ENCODE peak calls at places on chromosome 19, in six cellular contexts. A is fibroblast of lung; F is choroid plexus epithelial cell; D is H9; Q is left lung; E is CD4-positive, alpha-beta T cell. P is an unnamed sample.

GRCh38 chr19:28519950-28520861 is 692.7 kb downstream of the UQCRFS1 start:
- DNase-seq in D (no peak), Q (no peak), A (peak; percentile 72), E (no peak), F (no peak), P (no peak)

GRCh38 chr19:35264281-35265125 is 4.3 kb upstream of the USF2 start:
- DNase-seq in D (peak; percentile 19), F (no peak), A (no peak), Q (peak; percentile 22), E (no peak), P (no peak)

GRCh38 chr19:49690656-49691242 is at the start of gene CPT1C:
- DNase-seq in A (peak; percentile 71), F (peak; percentile 71), E (no peak), D (peak; percentile 93), Q (no peak), P (peak; percentile 62)

GRCh38 chr19:5635427-5635826 is 12.5 kb downstream of the SAFB start:
- DNase-seq in Q (no peak), A (no peak), D (no peak), E (no peak), F (no peak), P (no peak)

GRCh38 chr19:43774103-43774939 is 6.5 kb downstream of the KCNN4 start:
- DNase-seq in A (peak; percentile 72), E (no peak), Q (peak; percentile 87), D (peak; percentile 87), F (peak; percentile 74), P (peak; percentile 78)

GRCh38 chr19:29491995-29492577 is 33.7 kb upstream of the VSTM2B start:
- DNase-seq in F (no peak), Q (no peak), A (no peak), D (no peak), E (no peak), P (no peak)

GRCh38 chr19:39941615-39942507 is 7.4 kb upstream of the FCGBP start:
- DNase-seq in Q (no peak), E (peak; percentile 36), F (peak; percentile 87), D (no peak), A (peak; percentile 34), P (no peak)

GRCh38 chr19:12159773-12160414 is 3.0 kb upstream of the ZNF136 start:
- DNase-seq in E (no peak), Q (no peak), F (no peak), D (peak; percentile 36), A (no peak), P (no peak)

GRCh38 chr19:16315825-16316505 is 8.7 kb upstream of the KLF2 start:
- DNase-seq in F (peak; percentile 98), D (no peak), E (no peak), A (peak; percentile 98), Q (no peak), P (no peak)

DNA sequence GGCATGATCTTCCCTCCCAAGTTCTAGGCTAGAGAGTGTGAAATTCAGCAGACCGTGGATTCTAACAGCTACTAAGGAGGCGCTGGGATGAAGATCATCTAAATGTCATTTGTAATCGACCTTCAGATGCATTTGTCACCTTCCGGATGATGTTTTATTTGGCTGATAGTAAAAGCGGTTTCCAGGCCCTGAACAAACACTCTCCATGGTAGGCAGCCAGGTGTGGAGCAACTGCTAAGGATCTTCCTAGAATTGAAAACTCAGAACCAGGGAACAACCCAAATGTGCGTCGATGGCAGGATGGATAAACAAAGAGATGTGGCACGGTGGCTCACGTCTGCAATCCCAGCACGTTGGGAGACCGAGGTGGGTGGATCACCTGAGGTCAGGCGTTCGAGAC is 107.2 kb upstream of the CACNA1A start:
- DNase-seq in A (no peak), F (no peak), D (no peak), Q (no peak), E (no peak), P (no peak)
- TF ChIP-seq CTCF in A (no peak), F (no peak), D (no peak), Q (no peak), E (no peak), P (no peak)

GRCh38 chr19:22882797-22883196 is 50.7 kb downstream of the ZNF723 start:
- DNase-seq in D (no peak), E (no peak), Q (no peak), F (peak; percentile 48), A (peak; percentile 5), P (no peak)
- TF ChIP-seq CTCF in D (peak; percentile 55), E (no peak), Q (no peak), F (peak; percentile 27), A (no peak), P (no peak)

GRCh38 chr19:55494172-55494761 is 6.0 kb downstream of the SSC5D start:
- DNase-seq in Q (peak; percentile 80), A (peak; percentile 51), F (peak; percentile 65), E (no peak), D (no peak), P (no peak)

GRCh38 chr19:55491546-55492360 is 3.5 kb downstream of the SSC5D start:
- DNase-seq in F (no peak), A (no peak), E (no peak), D (no peak), Q (peak; percentile 51), P (no peak)

GRCh38 chr19:55493650-55494171 is 5.5 kb downstream of the SSC5D start:
- DNase-seq in F (no peak), Q (peak; percentile 74), E (no peak), D (no peak), A (no peak), P (no peak)

GRCh38 chr19:55492362-55492944 is 4.2 kb downstream of the SSC5D start:
- DNase-seq in D (no peak), E (no peak), Q (no peak), F (no peak), A (no peak), P (no peak)

GRCh38 chr19:55493052-55493649 is 4.9 kb downstream of the SSC5D start:
- DNase-seq in Q (peak; percentile 58), A (peak; percentile 48), F (no peak), D (no peak), E (no peak), P (no peak)
- TF ChIP-seq CTCF in Q (no peak), A (no peak), F (no peak), D (no peak), E (no peak), P (no peak)

GRCh38 chr19:8988204-8988603 is 22.0 kb downstream of the MUC16 start:
- DNase-seq in A (no peak), Q (no peak), E (no peak), F (no peak), D (peak; percentile 35), P (no peak)
- TF ChIP-seq CTCF in A (no peak), Q (no peak), E (no peak), F (no peak), D (peak; percentile 54), P (peak; percentile 35)

GRCh38 chr19:19552811-19553210 is 14.7 kb downstream of the CILP2 start:
- DNase-seq in D (peak; percentile 84), A (peak; percentile 29), F (peak; percentile 54), Q (no peak), E (no peak), P (no peak)
- TF ChIP-seq CTCF in D (peak; percentile 74), A (peak; percentile 52), F (peak; percentile 74), Q (peak; percentile 73), E (peak; percentile 31), P (peak; percentile 72)